ENCODE peak calls at places on chromosomes 12 and 14, in five cellular contexts. L, E, J, W and V are unnamed samples.
A peak's percentile ranks its signal among the peaks of the same experiment; 100 is the strongest.

GRCh38 chr14:76968621-76969063 is 59.9 kb downstream of the IRF2BPL start:
- DNase-seq in J (no peak), E (no peak), L (no peak), W (no peak), V (no peak)

GRCh38 chr14:94458558-94459200 is 6.1 kb upstream of the SERPINA11 start:
- DNase-seq in J (no peak), L (no peak), W (no peak), E (no peak), V (no peak)

GRCh38 chr12:45909041-45909713 is 81.2 kb downstream of the SCAF11 start:
- DNase-seq in L (no peak), E (no peak), J (no peak), W (no peak), V (no peak)

GRCh38 chr12:60174476-60174875 is 578.6 kb downstream of the SLC16A7 start:
- DNase-seq in J (no peak), W (no peak), L (peak; percentile 42), E (no peak), V (no peak)

GRCh38 chr14:89956294-89957009 is 725 bp downstream of the TDP1 start:
- DNase-seq in W (peak; percentile 70), J (peak; percentile 96), L (peak; percentile 62), E (peak; percentile 71), V (peak; percentile 60)

GRCh38 chr14:94406910-94407309 is 18.5 kb upstream of the SERPINA1 start:
- DNase-seq in W (no peak), J (no peak), E (no peak), L (no peak), V (no peak)

GRCh38 chr12:123973552-123974341 is 732 bp downstream of the ZNF664 start:
- DNase-seq in L (no peak), W (peak; percentile 54), J (no peak), E (peak; percentile 36), V (no peak)

GRCh38 chr14:38056270-38056669 is 151.4 kb upstream of the SSTR1 start:
- DNase-seq in W (no peak), E (no peak), J (no peak), L (no peak), V (no peak)

GRCh38 chr12:57887631-57888406 is 41.3 kb upstream of the CTDSP2 start:
- DNase-seq in E (no peak), J (peak; percentile 40), W (no peak), L (no peak), V (no peak)

GRCh38 chr12:64946132-64946829 is 121.8 kb downstream of the TBC1D30 start:
- DNase-seq in L (no peak), W (no peak), J (no peak), E (no peak), V (no peak)

GRCh38 chr12:5013206-5013830 is 30.4 kb upstream of the KCNA5 start:
- DNase-seq in L (peak; percentile 76), W (no peak), J (no peak), E (no peak), V (no peak)

GRCh38 chr14:90461425-90461824 is 64.6 kb downstream of the CALM1 start:
- DNase-seq in L (no peak), E (peak; percentile 2), J (no peak), W (no peak), V (no peak)

GRCh38 chr14:22502007-22502406 is 87.0 kb downstream of the DAD1 start:
- DNase-seq in E (no peak), L (no peak), W (peak; percentile 21), J (no peak), V (no peak)

DNA sequence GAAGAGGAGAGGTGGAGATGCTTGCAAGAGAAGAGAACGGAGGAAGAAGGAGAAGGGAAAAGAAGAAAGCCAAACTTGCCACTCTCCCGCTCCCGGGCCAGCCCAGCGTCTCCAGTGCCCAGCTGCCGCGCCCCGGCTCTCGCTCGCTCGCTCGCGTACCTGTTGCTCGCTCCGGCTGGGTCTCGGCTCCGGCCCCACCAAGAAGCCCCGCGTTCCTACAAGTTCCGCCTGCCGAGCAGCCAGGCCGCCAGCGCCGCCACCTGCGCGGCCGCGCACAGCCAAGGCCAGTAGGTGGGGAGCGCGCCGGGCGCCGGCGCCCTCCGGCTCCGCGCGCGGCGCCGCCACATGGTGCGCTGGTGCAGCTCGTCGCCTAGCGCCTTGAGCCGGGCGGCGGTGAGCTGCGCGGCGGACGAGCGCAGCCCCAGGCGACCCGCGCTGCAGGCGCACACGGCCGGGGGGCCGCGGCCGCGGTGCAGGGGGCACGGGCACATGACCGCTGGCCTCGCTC is 370 bp downstream of the HRK start:
- DNase-seq in E (peak; percentile 69), J (no peak), L (no peak), W (no peak), V (no peak)
- TF ChIP-seq CTCF in E (peak; percentile 24), J (no peak), L (no peak), W (no peak), V (no peak)

GRCh38 chr12:89999699-90000505 is 291.3 kb upstream of the ATP2B1 start:
- DNase-seq in E (no peak), W (no peak), L (peak; percentile 77), J (peak; percentile 61), V (peak; percentile 53)
- TF ChIP-seq CTCF in E (no peak), W (no peak), L (no peak), J (no peak), V (no peak)

DNA sequence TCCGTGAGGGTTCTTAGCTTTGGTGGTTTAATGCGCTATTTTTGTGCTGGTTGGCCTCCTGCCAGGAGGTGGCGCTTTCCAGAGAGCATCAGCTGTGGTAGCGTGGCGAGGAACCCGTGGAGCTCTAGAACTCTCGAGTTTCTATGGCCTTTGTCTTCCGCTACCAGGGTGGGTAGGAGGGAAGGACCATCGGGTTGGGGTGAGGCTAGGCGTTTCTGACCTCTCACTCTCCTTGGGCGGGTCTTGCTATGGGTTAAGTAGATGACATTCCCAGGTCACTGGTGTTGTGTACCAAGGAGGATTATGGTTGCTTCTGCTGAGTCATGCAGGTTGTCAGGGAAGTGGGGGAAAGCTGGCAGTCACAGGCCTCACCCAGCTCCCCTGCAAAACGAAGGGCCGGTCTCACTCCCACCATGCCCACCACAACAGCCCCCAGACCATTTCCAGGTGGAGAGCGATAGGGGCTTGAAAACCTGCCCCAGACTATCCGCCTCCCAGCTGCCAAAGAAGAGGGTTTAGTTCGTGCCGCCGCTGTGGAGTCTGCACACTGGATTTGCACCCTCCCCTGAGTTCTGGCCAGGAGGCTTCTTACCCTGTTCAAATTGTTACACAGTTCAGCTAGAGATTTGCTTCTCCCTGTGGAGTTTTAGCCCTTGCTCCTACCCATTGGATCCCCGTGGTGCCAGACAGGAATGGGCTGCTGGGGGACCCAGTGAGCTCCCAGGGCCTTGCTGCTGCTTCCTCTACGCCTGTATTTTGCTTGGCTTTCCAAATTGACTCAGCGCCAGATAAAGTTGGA is 21.9 kb downstream of the RNFT2 start:
- DNase-seq in J (no peak), W (no peak), E (no peak), L (no peak), V (no peak)
- TF ChIP-seq CTCF in J (peak; percentile 14), W (no peak), E (no peak), L (no peak), V (no peak)

GRCh38 chr14:105012171-105012985 is 8.5 kb downstream of the CDCA4 start:
- DNase-seq in W (no peak), E (peak; percentile 6), L (no peak), J (no peak), V (no peak)
- TF ChIP-seq CTCF in W (peak; percentile 46), E (no peak), L (peak; percentile 30), J (peak; percentile 57), V (peak; percentile 39)

GRCh38 chr12:102543931-102544485 is 63.6 kb upstream of the IGF1 start:
- DNase-seq in E (no peak), W (no peak), J (no peak), L (no peak), V (no peak)

GRCh38 chr12:102539651-102540553 is 59.5 kb upstream of the IGF1 start:
- DNase-seq in W (no peak), J (peak; percentile 90), L (peak; percentile 69), E (no peak), V (peak; percentile 80)

GRCh38 chr12:102540856-102541385 is 60.6 kb upstream of the IGF1 start:
- DNase-seq in L (no peak), J (no peak), E (no peak), W (no peak), V (no peak)

GRCh38 chr12:102542816-102543448 is 62.6 kb upstream of the IGF1 start:
- DNase-seq in J (no peak), E (no peak), W (no peak), L (no peak), V (no peak)

DNA sequence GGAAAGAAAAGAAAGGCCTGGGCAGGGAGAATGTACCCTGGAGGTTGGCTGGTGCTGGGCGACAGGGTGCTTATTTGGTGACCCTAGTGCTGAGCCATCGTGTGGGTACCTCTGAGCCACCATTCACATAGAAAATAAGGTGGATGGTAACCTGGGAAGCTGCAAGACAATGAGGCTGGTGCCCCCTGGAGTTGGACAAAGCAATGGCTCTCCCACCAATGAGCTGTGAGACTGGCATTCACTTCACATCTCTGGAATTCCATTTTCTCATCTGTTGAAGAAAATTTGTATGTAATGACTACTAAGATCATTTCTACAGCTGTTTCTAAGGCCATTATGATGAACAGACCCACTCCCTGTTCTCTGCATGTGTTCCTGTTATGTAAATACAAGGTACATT is 63.1 kb upstream of the IGF1 start:
- DNase-seq in E (no peak), W (no peak), L (no peak), J (no peak), V (no peak)
- TF ChIP-seq CTCF in E (no peak), W (peak; percentile 8), L (peak; percentile 29), J (peak; percentile 25), V (peak; percentile 47)

GRCh38 chr12:31600252-31600651 is 9.3 kb upstream of the DENND5B start:
- DNase-seq in E (no peak), W (no peak), J (no peak), L (no peak), V (no peak)
- TF ChIP-seq CTCF in E (peak; percentile 5), W (no peak), J (no peak), L (no peak), V (no peak)